ENCODE peak calls at places on chromosomes 7 and 10, in seven cellular contexts. K is left ventricle myocardium inferior; P is PC-9; B is mammary epithelial cell; I is cardiac muscle cell; V is activated CD8-positive, alpha-beta T cell treated with anti-CD3 and anti-CD28 coated beads for 36 hours; O is tibial artery. G is an unnamed sample.
A peak's percentile ranks its signal among the peaks of the same experiment; 100 is the strongest.

GRCh38 chr7:96303686-96304443 is 18.0 kb downstream of the SLC25A13 start:
- DNase-seq in I (peak; percentile 55), K (no peak), V (no peak), O (no peak), P (peak; percentile 2), B (peak; percentile 95), G (no peak)

GRCh38 chr7:97819161-97819560 is 53.0 kb downstream of the ASNS start:
- DNase-seq in B (no peak), V (no peak), I (no peak), K (no peak), P (no peak), O (no peak), G (no peak)

GRCh38 chr10:110872984-110873569 is 1.3 kb downstream of the PDCD4 start:
- DNase-seq in P (no peak), K (no peak), V (no peak), I (peak; percentile 12), B (no peak), O (no peak), G (no peak)

GRCh38 chr10:102426803-102427287 is 5.5 kb downstream of the CUEDC2 start:
- DNase-seq in B (no peak), O (no peak), K (no peak), P (no peak), V (no peak), I (no peak), G (no peak)

GRCh38 chr7:38307640-38308039 is 34.2 kb upstream of the TARP start:
- DNase-seq in K (no peak), V (no peak), B (no peak), O (no peak), P (no peak), I (no peak), G (no peak)

GRCh38 chr7:136058561-136058960 is 81.4 kb upstream of the MTPN start:
- DNase-seq in B (no peak), O (no peak), I (no peak), K (no peak), V (no peak), P (no peak), G (no peak)

GRCh38 chr10:21172774-21173432 is 275.8 kb upstream of the NEBL start:
- DNase-seq in P (peak; percentile 26), I (peak; percentile 33), O (no peak), K (no peak), V (peak; percentile 3), B (no peak), G (peak; percentile 29)

GRCh38 chr7:48180981-48181380 is 9.7 kb downstream of the ABCA13 start:
- DNase-seq in I (no peak), B (no peak), O (no peak), V (no peak), K (no peak), P (no peak), G (no peak)

GRCh38 chr7:5687936-5688673 is 93.4 kb downstream of the RNF216 start:
- DNase-seq in P (no peak), O (no peak), V (no peak), B (no peak), I (no peak), K (no peak), G (no peak)

GRCh38 chr10:5560142-5560843 is 35.5 kb downstream of the CALML3 start:
- DNase-seq in V (no peak), O (peak; percentile 55), K (no peak), P (no peak), I (no peak), B (no peak), G (no peak)

GRCh38 chr7:141231018-141231792 is 157.3 kb downstream of the TMEM178B start:
- DNase-seq in P (peak; percentile 12), V (no peak), K (peak; percentile 47), B (no peak), I (peak; percentile 5), O (no peak), G (no peak)

GRCh38 chr7:106609416-106609815 is 51.5 kb downstream of the CCDC71L start:
- DNase-seq in K (no peak), B (peak; percentile 68), V (no peak), I (peak; percentile 91), P (no peak), O (no peak), G (no peak)

GRCh38 chr10:11757820-11758463 is 15.8 kb downstream of the ECHDC3 start:
- DNase-seq in V (peak; percentile 92), B (peak; percentile 91), O (peak; percentile 91), K (peak; percentile 85), I (peak; percentile 88), P (peak; percentile 84), G (peak; percentile 89)

GRCh38 chr10:122192142-122192541 is 79.0 kb upstream of the BTBD16 start:
- DNase-seq in B (no peak), K (no peak), P (no peak), O (no peak), V (no peak), I (no peak), G (no peak)

GRCh38 chr10:23204773-23205172 is 12.7 kb downstream of the PTF1A start:
- DNase-seq in K (no peak), I (no peak), V (no peak), O (no peak), P (no peak), B (no peak), G (no peak)

GRCh38 chr10:44292390-44293002 is 92.4 kb downstream of the CXCL12 start:
- DNase-seq in I (no peak), P (no peak), B (no peak), O (no peak), K (no peak), V (no peak), G (no peak)

GRCh38 chr7:157514746-157515145 is 177.9 kb downstream of the DNAJB6 start:
- DNase-seq in B (no peak), V (no peak), K (no peak), I (no peak), O (no peak), P (no peak), G (no peak)

GRCh38 chr7:159121068-159121467 is 23.6 kb downstream of the VIPR2 start:
- DNase-seq in B (no peak), K (no peak), P (no peak), O (peak; percentile 47), V (no peak), I (no peak), G (no peak)

GRCh38 chr7:128829391-128830166 is 627 bp upstream of the FLNC start:
- DNase-seq in I (peak; percentile 46), K (no peak), O (peak; percentile 70), B (no peak), P (peak; percentile 67), V (peak; percentile 16), G (no peak)

GRCh38 chr7:139734395-139734794 is 43.4 kb downstream of the HIPK2 start:
- DNase-seq in O (peak; percentile 93), I (peak; percentile 99), P (no peak), V (no peak), B (peak; percentile 85), K (no peak), G (no peak)

DNA sequence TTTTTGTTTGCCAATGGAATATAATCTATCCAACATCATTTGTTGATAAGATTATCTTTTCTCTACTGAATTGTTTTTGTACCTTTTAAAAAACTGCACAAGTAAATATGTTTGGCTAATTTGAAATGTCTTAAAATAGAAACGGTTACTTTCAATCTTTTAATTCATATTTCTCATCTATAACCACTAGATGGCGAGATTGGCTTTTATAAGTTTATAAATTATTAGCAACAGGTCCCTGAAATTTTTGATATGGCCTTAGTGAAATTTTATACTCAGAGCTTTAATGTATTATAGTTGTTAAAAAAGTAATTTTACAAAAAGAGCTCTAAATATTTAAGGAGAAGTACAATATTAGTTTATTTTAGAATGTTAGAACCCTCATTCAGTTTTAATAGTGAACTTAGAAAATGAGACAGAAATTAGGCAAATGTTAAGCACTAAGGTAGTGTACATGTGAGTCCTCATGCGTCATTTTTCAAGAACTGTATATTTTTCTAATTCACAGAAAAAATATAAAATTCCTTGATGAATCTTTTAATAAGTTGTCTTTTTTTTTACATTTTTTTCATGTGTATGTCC is 592.5 kb downstream of the ARL4A start:
- DNase-seq in B (no peak), O (no peak), K (no peak), P (no peak), I (peak; percentile 45), V (no peak), G (no peak)
- TF ChIP-seq CTCF in B (peak; percentile 24), O (peak; percentile 26), K (peak; percentile 62), P (peak; percentile 80), I (peak; percentile 30), V (peak; percentile 63), G (peak; percentile 22)

GRCh38 chr7:44447874-44448425 is 42.5 kb downstream of the NUDCD3 start:
- DNase-seq in B (no peak), O (no peak), V (no peak), P (no peak), I (no peak), K (no peak), G (no peak)
- TF ChIP-seq CTCF in B (no peak), O (no peak), V (no peak), P (no peak), I (no peak), K (no peak), G (no peak)

GRCh38 chr10:119644215-119644826 is 6.9 kb upstream of the BAG3 start:
- DNase-seq in O (no peak), P (no peak), B (no peak), I (no peak), K (no peak), V (no peak), G (no peak)

GRCh38 chr10:119644994-119645393 is 6.2 kb upstream of the BAG3 start:
- DNase-seq in P (no peak), V (no peak), O (no peak), B (no peak), K (no peak), I (no peak), G (no peak)

GRCh38 chr10:119642556-119643111 is 8.5 kb upstream of the BAG3 start:
- DNase-seq in P (no peak), K (no peak), B (peak; percentile 43), I (no peak), V (no peak), O (no peak), G (no peak)

GRCh38 chr10:119640875-119641526 is 10.2 kb upstream of the BAG3 start:
- DNase-seq in I (no peak), K (no peak), O (no peak), B (no peak), V (no peak), P (no peak), G (no peak)

GRCh38 chr10:119643306-119644214 is 7.6 kb upstream of the BAG3 start:
- DNase-seq in P (no peak), K (no peak), V (no peak), I (no peak), O (no peak), B (no peak), G (no peak)
- TF ChIP-seq CTCF in P (no peak), K (no peak), V (no peak), I (no peak), O (no peak), B (no peak), G (no peak)

GRCh38 chr7:46653848-46654247 is 732.8 kb upstream of the IGFBP3 start:
- DNase-seq in V (no peak), P (no peak), I (no peak), K (no peak), B (no peak), O (no peak), G (no peak)

GRCh38 chr7:46652317-46652716 is 731.2 kb upstream of the IGFBP3 start:
- DNase-seq in O (no peak), V (no peak), K (no peak), P (no peak), B (no peak), I (no peak), G (no peak)

GRCh38 chr7:46658281-46658680 is 737.2 kb upstream of the IGFBP3 start:
- DNase-seq in K (no peak), I (no peak), P (no peak), V (no peak), O (no peak), B (peak; percentile 28), G (no peak)

GRCh38 chr7:46651561-46652088 is 730.6 kb upstream of the IGFBP3 start:
- DNase-seq in P (peak; percentile 60), I (no peak), K (no peak), V (no peak), B (peak; percentile 98), O (no peak), G (no peak)

GRCh38 chr7:46654546-46655443 is 733.7 kb upstream of the IGFBP3 start:
- DNase-seq in K (no peak), P (no peak), B (peak; percentile 86), O (no peak), V (no peak), I (no peak), G (no peak)
- TF ChIP-seq CTCF in K (no peak), P (no peak), B (no peak), O (no peak), V (no peak), I (no peak), G (no peak)

G was measured in GM13977.